ENCODE peak calls at places on chromosomes 12 and 14, in seven cellular contexts. B is neuronal stem cell, F is mesenchymal stem cell, Z is IMR-90, K is H9, D is trophoblast cell, T is H1. G is an unnamed sample. For H3K79me1, the result is how much of the 10 kb centered on the place peaks cover.

GRCh38 chr14:96180004-96180403 is 24.6 kb upstream of the BDKRB2 start:
- DNase-seq in F (no peak), Z (no peak), K (no peak), T (no peak), B (no peak), D (no peak), G (no peak)

GRCh38 chr12:116303929-116304328 is 26.4 kb upstream of the MED13L start:
- DNase-seq in F (no peak), Z (peak), T (no peak), D (peak), B (no peak), K (no peak), G (no peak)

GRCh38 chr12:6532051-6532926 is 2.0 kb upstream of the GAPDH start:
- DNase-seq in D (peak), F (peak), K (peak), B (peak), T (no peak), Z (peak), G (peak)

GRCh38 chr12:59067068-59067467 is 146.8 kb upstream of the LRIG3 start:
- DNase-seq in T (no peak), F (peak), K (no peak), Z (peak), D (peak), B (no peak), G (peak)

GRCh38 chr12:88924162-88924561 is 343.9 kb upstream of the KITLG start:
- DNase-seq in D (no peak), Z (no peak), T (no peak), B (no peak), F (no peak), K (no peak), G (no peak)

GRCh38 chr14:86604546-86604945 is 1074.6 kb downstream of the FLRT2 start:
- DNase-seq in Z (peak), B (no peak), F (no peak), T (no peak), D (no peak), K (no peak), G (no peak)

GRCh38 chr14:58709949-58710348 is 72.2 kb downstream of the DACT1 start:
- DNase-seq in D (no peak), K (no peak), Z (no peak), F (peak), B (no peak), T (no peak), G (no peak)

GRCh38 chr12:55931317-55931779 is 386 bp downstream of the DGKA start:
- DNase-seq in B (no peak), F (no peak), Z (no peak), K (no peak), D (no peak), T (no peak), G (peak)

GRCh38 chr14:64421166-64421565 is 33.0 kb downstream of the MTHFD1 start:
- DNase-seq in F (no peak), K (no peak), Z (peak), D (peak), T (no peak), B (no peak), G (no peak)

GRCh38 chr14:22781606-22782000 is 15.1 kb downstream of the OXA1L start:
- DNase-seq in K (no peak), T (no peak), D (no peak), F (peak), B (no peak), Z (peak), G (no peak)

GRCh38 chr12:50564948-50565297 is 60.1 kb downstream of the DIP2B start:
- DNase-seq in F (no peak), B (no peak), T (no peak), Z (no peak), K (no peak), D (no peak), G (no peak)

GRCh38 chr12:75366629-75367028 is 24.3 kb upstream of the GLIPR1L2 start:
- DNase-seq in K (no peak), B (no peak), F (peak), D (no peak), Z (peak), T (no peak), G (peak)

GRCh38 chr12:1553987-1554982 is 40.1 kb downstream of the FBXL14 start:
- DNase-seq in F (no peak), B (no peak), K (peak), D (no peak), T (no peak), Z (no peak), G (no peak)

GRCh38 chr12:57519758-57520007 is 631 bp downstream of the DDIT3 start:
- DNase-seq in Z (no peak), T (no peak), B (no peak), F (no peak), K (peak), D (no peak), G (no peak)

DNA sequence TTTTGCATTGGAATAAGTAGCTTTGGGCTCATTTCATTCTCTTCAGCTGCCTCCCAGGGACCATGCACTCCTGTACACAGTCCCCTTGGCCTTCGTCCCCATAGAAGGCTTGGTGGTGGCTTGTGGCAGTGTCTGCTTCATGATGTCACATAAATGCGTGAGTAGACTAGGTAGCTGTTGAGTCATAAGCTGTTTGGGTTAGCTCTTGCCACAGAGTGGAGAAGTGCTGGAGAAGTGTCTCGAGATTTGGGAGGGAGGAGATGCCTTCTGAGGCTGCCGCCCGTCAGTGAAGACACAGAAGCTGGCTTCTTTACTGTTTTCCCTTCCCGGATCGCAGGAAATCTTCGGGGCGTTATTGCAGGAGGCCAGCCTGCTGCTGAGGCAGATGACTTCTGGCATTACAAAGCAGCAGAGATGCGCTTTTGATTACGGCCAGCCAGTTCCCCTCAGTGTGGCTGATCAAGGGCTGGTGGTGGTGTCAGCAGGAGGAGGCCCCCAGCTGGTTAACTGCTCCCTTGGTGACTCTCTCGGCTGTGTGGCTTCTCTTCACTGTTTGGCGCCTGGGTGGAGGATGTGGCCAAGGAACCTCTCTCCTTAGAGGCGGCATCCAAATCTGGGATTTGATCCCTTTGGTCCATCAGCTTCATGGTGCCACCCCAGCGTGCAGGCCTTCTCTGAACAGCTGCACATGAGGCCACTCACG is 67.6 kb downstream of the AACS start:
- DNase-seq in T (no peak), Z (peak), F (peak), D (peak), K (no peak), B (no peak), G (no peak)
- H3K23ac ChIP-seq in T (no peak), Z (no peak), F (no peak), D (no peak), K (no peak), B (peak), G (no peak)

DNA sequence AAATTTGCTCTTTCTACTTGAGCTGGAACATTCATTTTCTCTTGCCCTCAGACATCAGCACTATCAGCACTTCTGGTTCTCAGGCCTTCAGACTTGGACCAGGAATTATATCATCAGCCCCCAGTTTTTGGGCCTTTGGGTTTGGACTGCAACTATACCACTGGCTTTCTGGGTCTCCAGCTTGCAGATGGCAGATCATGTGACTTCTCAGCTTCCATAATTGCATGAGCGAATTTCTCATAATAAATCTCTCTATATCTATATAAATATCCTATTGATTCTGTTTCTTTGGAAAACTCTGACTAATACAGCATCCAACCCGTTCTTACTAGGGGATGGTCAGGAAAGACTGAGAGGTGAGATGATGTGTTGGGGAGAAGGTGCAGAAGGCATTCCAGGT is 22.4 kb upstream of the DYRK2 start:
- DNase-seq in D (no peak), F (no peak), B (no peak), Z (no peak), T (no peak), K (no peak), G (no peak)
- H3K4ac ChIP-seq in D (no peak), F (no peak), B (no peak), Z (no peak), T (no peak), K (no peak), G (no peak)

GRCh38 chr12:69074559-69075349 is 141.8 kb upstream of the CPM start:
- DNase-seq in Z (no peak), T (no peak), K (no peak), F (no peak), B (no peak), D (peak), G (no peak)
- H3K79me1 ChIP-seq in Z (under half), T (under half), K (under half), F (under half), B (under half), D (under half), G (under half)

GRCh38 chr12:104557488-104558195 is 100.9 kb downstream of the CHST11 start:
- DNase-seq in D (no peak), T (no peak), Z (no peak), F (no peak), B (no peak), K (no peak), G (no peak)
- H3K23ac ChIP-seq in D (no peak), T (no peak), Z (no peak), F (peak), B (no peak), K (no peak), G (no peak)

DNA sequence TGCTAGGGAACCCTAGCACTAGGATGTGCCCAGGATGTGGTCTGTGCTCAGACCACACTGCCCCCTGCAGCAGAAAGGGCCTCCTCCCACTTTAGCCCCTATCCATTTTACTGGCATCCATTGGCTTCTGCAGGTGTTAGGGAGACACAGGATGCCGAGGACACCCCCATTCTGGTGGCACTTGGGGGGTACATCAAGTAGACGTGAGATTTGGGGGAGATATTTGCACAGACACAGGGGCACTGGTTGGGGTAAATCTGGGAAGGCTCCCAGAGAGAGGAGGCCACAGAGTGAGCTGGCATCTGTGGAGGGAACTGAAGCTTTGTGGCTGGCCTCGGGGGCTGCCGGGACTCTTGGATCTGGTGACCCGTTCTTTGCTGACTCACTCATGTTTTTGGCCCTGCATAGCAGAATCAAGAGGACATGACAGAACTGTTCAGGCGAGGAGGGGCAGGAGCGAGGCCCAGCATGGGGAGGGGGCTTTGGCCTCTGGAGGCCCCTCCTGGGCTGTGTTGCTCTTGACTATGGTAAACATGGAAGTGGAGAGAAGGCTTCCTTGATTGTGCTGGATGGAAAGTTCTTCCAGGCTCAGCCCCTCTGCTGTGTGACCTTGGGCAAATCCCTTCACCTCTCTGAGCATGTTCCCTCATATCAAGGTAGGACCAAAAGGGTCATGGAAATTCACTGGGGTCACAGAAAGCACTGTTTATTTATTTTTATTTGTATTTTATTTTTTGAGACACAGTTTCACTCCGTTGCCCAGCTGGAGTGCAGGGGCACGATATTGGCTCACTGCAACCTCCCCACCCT is 1.8 kb downstream of the PLBD2 start:
- DNase-seq in D (peak), Z (no peak), F (peak), K (no peak), B (no peak), T (no peak), G (peak)
- H3K4ac ChIP-seq in D (no peak), Z (no peak), F (no peak), K (no peak), B (no peak), T (no peak), G (no peak)

DNA sequence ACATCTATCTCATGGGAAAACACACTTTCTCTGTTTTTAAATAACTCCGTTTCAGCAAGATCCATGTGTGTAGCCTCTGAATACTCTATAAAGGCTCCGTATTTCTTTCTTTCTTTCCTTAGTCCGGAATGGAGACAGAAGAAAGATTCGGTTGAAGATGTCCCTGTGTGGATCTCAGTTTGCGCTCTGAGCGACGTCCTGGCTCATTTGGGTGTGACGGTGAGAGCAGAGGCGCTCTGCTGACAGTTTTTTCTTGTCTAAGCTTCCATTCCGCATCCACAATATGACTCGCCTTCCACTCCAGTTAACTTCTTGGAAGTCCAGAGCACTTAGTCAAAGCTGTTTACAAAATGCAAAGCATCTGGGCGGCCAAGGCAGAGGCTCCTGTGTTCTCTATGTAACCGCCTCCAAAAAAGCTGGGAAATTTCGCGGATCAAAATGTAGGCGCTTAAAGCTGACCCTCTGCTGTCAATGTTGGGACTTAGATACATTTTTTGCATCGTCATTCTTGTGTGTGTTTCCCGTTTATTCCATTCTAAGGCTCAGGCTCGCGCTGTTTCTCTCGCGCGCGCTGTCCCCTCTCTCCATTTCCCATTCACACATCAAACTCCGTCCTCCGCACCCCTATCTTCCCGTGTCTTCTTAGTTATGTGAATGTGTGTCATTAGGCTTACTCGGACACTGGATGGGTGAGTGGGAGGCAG is 910 bp upstream of the FLRT2 start:
- DNase-seq in D (peak), T (no peak), F (peak), K (no peak), Z (peak), B (peak), G (peak)
- H3K79me1 ChIP-seq in D (under half), T (under half), F (under half), K (under half), Z (under half), B (under half), G (under half)

DNA sequence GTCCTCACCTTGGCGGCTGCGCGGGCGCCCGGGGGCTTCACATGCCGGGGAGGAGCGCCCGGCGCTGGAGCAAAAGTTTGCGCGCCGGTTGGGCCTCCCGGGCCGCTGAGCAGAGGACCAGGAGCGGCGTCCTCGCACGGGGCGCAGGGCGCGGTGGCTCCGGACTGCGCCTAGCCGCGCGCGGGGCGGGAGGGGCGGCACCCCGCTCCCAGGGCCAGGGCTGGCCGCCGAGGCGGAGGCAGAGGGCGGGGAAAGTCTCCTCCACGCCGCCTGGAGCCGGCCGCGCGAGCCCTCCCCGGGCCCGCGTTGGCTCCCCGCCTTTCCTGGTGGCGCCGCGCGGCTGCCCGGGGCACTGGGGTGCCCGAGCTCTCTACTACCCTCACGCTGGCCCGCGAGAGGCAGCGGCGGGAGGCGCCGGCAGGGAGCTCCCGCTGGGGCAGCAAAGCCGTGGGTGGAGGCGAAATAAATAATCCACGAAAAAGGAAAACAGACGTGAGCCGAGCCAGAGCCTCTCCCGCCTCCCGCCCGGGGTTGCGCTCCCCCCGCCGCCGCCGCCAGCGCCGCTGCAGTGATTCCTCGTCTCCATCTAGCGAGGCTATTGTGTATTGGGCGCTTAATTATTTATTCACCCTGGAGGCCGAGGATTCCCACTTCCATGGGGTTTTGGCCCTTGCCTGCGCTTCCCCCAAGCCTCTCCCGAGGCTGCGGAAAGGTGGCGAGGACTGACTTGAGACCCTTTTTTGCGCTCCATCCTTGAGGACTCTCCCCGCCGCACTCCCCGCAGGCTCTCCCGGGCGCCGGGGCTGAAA is 476 bp upstream of the PRIMA1 start:
- DNase-seq in K (peak), D (no peak), T (no peak), F (no peak), Z (no peak), B (peak), G (peak)
- H3K23ac ChIP-seq in K (no peak), D (no peak), T (no peak), F (no peak), Z (no peak), B (peak), G (peak)

GRCh38 chr12:22624908-22625646 is at the start of gene ETNK1:
- DNase-seq in K (peak), B (peak), T (peak), Z (peak), D (peak), F (peak), G (peak)
- H3K4ac ChIP-seq in K (peak), B (peak), T (peak), Z (peak), D (peak), F (peak), G (peak)

GRCh38 chr14:33834101-33834955 is 116.5 kb downstream of the EGLN3 start:
- DNase-seq in B (no peak), T (no peak), K (no peak), D (no peak), Z (no peak), F (no peak), G (peak)
- H3K79me1 ChIP-seq in B (under half), T (under half), K (under half), D (under half), Z (under half), F (under half), G (under half)

GRCh38 chr14:35418093-35418492 is 13.5 kb upstream of the NFKBIA start:
- DNase-seq in Z (no peak), K (no peak), B (no peak), T (no peak), F (no peak), D (no peak), G (no peak)
- H3K23ac ChIP-seq in Z (no peak), K (no peak), B (no peak), T (no peak), F (no peak), D (no peak), G (no peak)